ENCODE peak calls at places on chromosome X, in six cellular contexts. Y is naive thymus-derived CD4-positive, alpha-beta T cell; Q is astrocyte of the spinal cord; U is cardiac muscle cell; M is body of pancreas; Z is choroid plexus epithelial cell. F is an unnamed sample.

GRCh38 chrX:104250470-104250869 is 4.3 kb downstream of the ESX1 start:
- DNase-seq in U (no peak), Q (no peak), Z (no peak), Y (no peak), M (no peak), F (no peak)

GRCh38 chrX:35841872-35842271 is 43.7 kb downstream of the MAGEB16 start:
- DNase-seq in M (no peak), Q (no peak), U (no peak), Z (no peak), Y (no peak), F (no peak)

GRCh38 chrX:13293700-13294099 is 26.2 kb downstream of the ATXN3L start:
- DNase-seq in Y (no peak), Q (no peak), Z (no peak), M (no peak), U (no peak), F (no peak)

GRCh38 chrX:7318661-7319060 is 170.7 kb upstream of the PUDP start:
- DNase-seq in Y (no peak), Z (no peak), M (no peak), U (no peak), Q (no peak), F (no peak)

GRCh38 chrX:45668686-45669443 is 468.2 kb upstream of the DIPK2B start:
- DNase-seq in Z (peak; percentile 85), Y (no peak), U (no peak), Q (peak; percentile 94), M (no peak), F (no peak)

GRCh38 chrX:47380268-47380667 is 9.9 kb downstream of the ZNF157 start:
- DNase-seq in Q (no peak), U (no peak), Y (peak; percentile 88), M (peak; percentile 12), Z (no peak), F (no peak)

GRCh38 chrX:103792916-103793540 is 16.4 kb downstream of the PLP1 start:
- DNase-seq in M (no peak), Z (peak; percentile 69), U (no peak), Q (peak; percentile 55), Y (no peak), F (no peak)

GRCh38 chrX:70332600-70332999 is 42.7 kb downstream of the KIF4A start:
- DNase-seq in U (no peak), Z (no peak), Y (no peak), M (no peak), Q (no peak), F (peak; percentile 3)

GRCh38 chrX:143781103-143781502 is 60.6 kb upstream of the SPANXN2 start:
- DNase-seq in M (no peak), Q (peak; percentile 37), Y (no peak), U (no peak), Z (peak; percentile 1), F (peak; percentile 25)

GRCh38 chrX:38061335-38061734 is 55.0 kb downstream of the SYTL5 start:
- DNase-seq in Q (peak; percentile 34), U (no peak), Y (no peak), M (no peak), Z (no peak), F (peak; percentile 5)

GRCh38 chrX:9317174-9317573 is 147.7 kb upstream of the TBL1X start:
- DNase-seq in M (no peak), Q (no peak), Y (no peak), Z (no peak), U (no peak), F (no peak)

GRCh38 chrX:154799554-154800348 is 5.5 kb downstream of the MPP1 start:
- DNase-seq in Y (no peak), Z (peak; percentile 48), M (peak; percentile 78), Q (peak; percentile 35), U (no peak), F (no peak)

GRCh38 chrX:20217906-20218305 is 48.8 kb downstream of the RPS6KA3 start:
- DNase-seq in M (no peak), U (no peak), Q (no peak), Z (no peak), Y (no peak), F (no peak)

GRCh38 chrX:10015711-10016515 is 48.8 kb downstream of the CLDN34 start:
- DNase-seq in Q (no peak), Y (no peak), M (peak; percentile 47), Z (no peak), U (peak; percentile 67), F (no peak)

GRCh38 chrX:111624169-111624568 is 56.8 kb upstream of the ALG13 start:
- DNase-seq in U (no peak), M (no peak), Z (no peak), Q (no peak), Y (no peak), F (no peak)

GRCh38 chrX:15761564-15762191 is 23.6 kb downstream of the CA5B start:
- DNase-seq in U (peak; percentile 35), Y (peak; percentile 44), M (no peak), Q (peak; percentile 22), Z (peak; percentile 52), F (peak; percentile 33)

GRCh38 chrX:139508099-139508498 is 22.4 kb upstream of the F9 start:
- DNase-seq in U (peak; percentile 3), M (no peak), Q (no peak), Z (no peak), Y (no peak), F (no peak)

GRCh38 chrX:118179718-118180117 is 63.1 kb upstream of the KLHL13 start:
- DNase-seq in Z (no peak), M (no peak), Y (no peak), Q (no peak), U (no peak), F (no peak)

GRCh38 chrX:20756585-20756984 is 489.9 kb upstream of the RPS6KA3 start:
- DNase-seq in Q (no peak), Z (no peak), M (no peak), Y (no peak), U (no peak), F (no peak)

GRCh38 chrX:134377537-134377936 is 82.4 kb upstream of the HPRT1 start:
- DNase-seq in Q (peak; percentile 43), Z (peak; percentile 73), U (peak; percentile 73), Y (no peak), M (peak; percentile 31), F (no peak)

GRCh38 chrX:103585421-103586313 is at the start of gene TCEAL4:
- DNase-seq in Y (peak; percentile 12), Q (no peak), Z (peak; percentile 44), U (peak; percentile 63), M (peak; percentile 64), F (peak; percentile 15)

GRCh38 chrX:135112096-135112729 is 8.1 kb downstream of the ETDB start:
- DNase-seq in Z (peak; percentile 60), U (peak; percentile 28), Q (peak; percentile 22), Y (peak; percentile 38), M (peak; percentile 53), F (no peak)

GRCh38 chrX:69055193-69055592 is 110.1 kb downstream of the PJA1 start:
- DNase-seq in Z (no peak), M (no peak), Y (no peak), U (no peak), Q (no peak), F (no peak)

GRCh38 chrX:95290455-95290854 is 1394.2 kb upstream of the DIAPH2 start:
- DNase-seq in Y (no peak), Q (peak; percentile 21), Z (no peak), M (no peak), U (peak; percentile 58), F (peak; percentile 22)

GRCh38 chrX:15916704-15917084 is 62.1 kb upstream of the AP1S2 start:
- DNase-seq in Z (no peak), U (no peak), Q (peak; percentile 4), M (no peak), Y (no peak), F (no peak)

GRCh38 chrX:119693996-119694451 is 1.1 kb upstream of the SEPTIN6 start:
- DNase-seq in Z (no peak), Q (no peak), Y (no peak), M (no peak), U (peak; percentile 39), F (no peak)

GRCh38 chrX:16869393-16870094 is 618 bp downstream of the RBBP7 start:
- DNase-seq in Z (no peak), U (peak; percentile 75), Q (peak; percentile 5), Y (peak; percentile 53), M (peak; percentile 36), F (peak; percentile 2)

GRCh38 chrX:87299563-87300160 is 217.9 kb upstream of the KLHL4 start:
- DNase-seq in Q (peak; percentile 11), Y (no peak), Z (peak; percentile 35), U (peak; percentile 54), M (no peak), F (peak; percentile 3)

GRCh38 chrX:13059676-13060499 is 15.5 kb upstream of the FAM9C start:
- DNase-seq in U (no peak), Q (no peak), M (no peak), Z (peak; percentile 63), Y (no peak), F (no peak)

GRCh38 chrX:34058005-34058404 is 74.1 kb downstream of the FAM47A start:
- DNase-seq in Y (no peak), U (no peak), M (no peak), Z (no peak), Q (no peak), F (no peak)

GRCh38 chrX:71302461-71303213 is 1.1 kb downstream of the ITGB1BP2 start:
- DNase-seq in U (no peak), Y (no peak), M (no peak), Z (no peak), Q (no peak), F (no peak)

GRCh38 chrX:106039920-106040319 is 1.4 kb upstream of the SERPINA7 start:
- DNase-seq in M (peak; percentile 14), Z (peak; percentile 20), Y (no peak), Q (peak; percentile 1), U (peak; percentile 14), F (no peak)

GRCh38 chrX:133056341-133056740 is 40.6 kb downstream of the USP26 start:
- DNase-seq in U (no peak), Y (no peak), M (no peak), Q (no peak), Z (no peak), F (no peak)
- H3K4me3 ChIP-seq in U (no peak overlapping the region), Y (no peak overlapping the region), M (no peak overlapping the region), Q (no peak overlapping the region), Z (no peak overlapping the region), F (no peak overlapping the region)

GRCh38 chrX:110396777-110397176 is 38.1 kb downstream of the RTL9 start:
- DNase-seq in Q (no peak), Y (no peak), Z (no peak), M (no peak), U (no peak), F (no peak)
- H3K4me3 ChIP-seq in Q (no peak overlapping the region), Y (no peak overlapping the region), Z (no peak overlapping the region), M (no peak overlapping the region), U (no peak overlapping the region), F (no peak overlapping the region)

DNA sequence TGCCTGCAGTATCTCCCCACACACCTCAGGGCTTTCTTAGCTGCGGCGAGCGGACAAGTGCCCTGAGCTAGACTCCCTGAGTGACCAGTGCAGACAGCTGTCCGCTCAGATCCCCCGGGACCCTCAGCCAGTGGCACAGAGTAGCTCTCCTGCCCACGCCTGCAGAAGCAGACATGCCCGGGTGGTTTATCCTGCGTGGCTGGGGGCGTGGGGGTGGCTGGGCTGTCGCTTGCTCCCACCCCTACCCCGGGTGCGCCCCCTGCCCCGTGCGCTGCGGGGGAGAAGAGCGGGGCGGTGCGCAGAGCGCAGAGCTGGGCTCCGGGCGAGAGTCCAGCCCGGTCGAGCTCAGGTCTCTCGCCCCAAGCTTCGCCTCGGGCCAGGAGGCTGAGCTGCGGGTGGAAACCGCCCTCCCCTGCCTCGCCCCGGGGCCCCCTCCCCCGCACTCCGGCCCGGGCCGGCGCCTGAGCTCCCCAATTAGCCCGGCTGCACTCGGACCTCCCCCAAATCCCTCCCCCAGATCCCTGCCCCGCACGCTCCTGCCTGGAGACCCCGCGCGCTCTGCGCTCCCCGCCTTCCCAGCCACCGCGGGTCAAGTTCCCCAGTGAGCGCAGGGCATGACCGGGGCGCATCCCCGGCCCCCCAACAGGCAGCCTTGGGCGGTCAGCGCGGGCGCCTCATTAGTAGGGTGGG is 11.7 kb upstream of the SHOX start:
- DNase-seq in Q (no peak), M (no peak), U (no peak), Z (no peak), Y (no peak), F (no peak)
- H3K4me3 ChIP-seq in Q (no peak overlapping the region), M (no peak overlapping the region), U (no peak overlapping the region), Z (no peak overlapping the region), Y (no peak overlapping the region), F (peak overlapping the region; percentile 2)

GRCh38 chrX:130857207-130857606 is 45.8 kb downstream of the ENOX2 start:
- DNase-seq in M (no peak), Z (no peak), Y (no peak), Q (no peak), U (no peak), F (no peak)
- H3K4me3 ChIP-seq in M (no peak overlapping the region), Z (no peak overlapping the region), Y (no peak overlapping the region), Q (no peak overlapping the region), U (no peak overlapping the region), F (no peak overlapping the region)

F was measured in NT2/D1.